ENCODE peak calls at places on chromosomes 6 and 20, in four cellular contexts. P is right cardiac atrium, E is anterior cingulate cortex, W is AG04449. O is an unnamed sample.

GRCh38 chr20:43915209-43916072 is 789 bp downstream of the TOX2 start:
- DNase-seq in E (no peak), P (peak; percentile 60), W (no peak), O (no peak)

GRCh38 chr6:25193147-25193864 is 85.9 kb upstream of the CARMIL1 start:
- DNase-seq in E (no peak), W (peak; percentile 83), P (peak; percentile 40), O (no peak)

GRCh38 chr20:48275325-48275724 is 490.0 kb upstream of the SULF2 start:
- DNase-seq in W (no peak), E (no peak), P (no peak), O (no peak)

GRCh38 chr20:58046311-58046710 is 182.1 kb downstream of the ANKRD60 start:
- DNase-seq in E (no peak), P (no peak), W (no peak), O (no peak)

GRCh38 chr6:108176281-108177089 is 10.7 kb downstream of the NR2E1 start:
- DNase-seq in E (no peak), P (no peak), W (no peak), O (no peak)

GRCh38 chr20:680638-681037 is 5.0 kb upstream of the SCRT2 start:
- DNase-seq in W (no peak), E (no peak), P (no peak), O (no peak)

GRCh38 chr6:101395345-101395744 is 1.8 kb downstream of the GRIK2 start:
- DNase-seq in E (no peak), W (no peak), P (no peak), O (no peak)

GRCh38 chr6:35804996-35805736 is at the start of gene LHFPL5:
- DNase-seq in E (no peak), W (no peak), P (peak; percentile 61), O (peak; percentile 81)

GRCh38 chr20:50395914-50396488 is 114.2 kb upstream of the PTPN1 start:
- DNase-seq in P (no peak), E (no peak), W (no peak), O (no peak)

GRCh38 chr20:48898210-48898609 is 23.3 kb upstream of the ARFGEF2 start:
- DNase-seq in E (no peak), P (no peak), W (no peak), O (no peak)

GRCh38 chr6:31722173-31722572 is 627 bp upstream of the LY6G6C start:
- DNase-seq in E (no peak), W (no peak), P (peak; percentile 36), O (peak; percentile 34)

GRCh38 chr6:38815250-38815649 is 100.1 kb downstream of the DNAH8 start:
- DNase-seq in W (no peak), P (no peak), E (no peak), O (no peak)

GRCh38 chr6:68139130-68139529 is 496.0 kb upstream of the ADGRB3 start:
- DNase-seq in P (no peak), E (no peak), W (no peak), O (no peak)

GRCh38 chr6:29649701-29650673 is 6.9 kb upstream of the MOG start:
- DNase-seq in P (peak; percentile 99), E (peak; percentile 96), W (peak; percentile 69), O (peak; percentile 99)

GRCh38 chr6:146990284-146990683 is 213.9 kb upstream of the STXBP5 start:
- DNase-seq in E (no peak), W (no peak), P (no peak), O (no peak)

GRCh38 chr20:63381781-63382431 is 20.8 kb upstream of the CHRNA4 start:
- DNase-seq in W (no peak), P (peak; percentile 57), E (no peak), O (no peak)

GRCh38 chr6:66057034-66057433 is 350.0 kb upstream of the EYS start:
- DNase-seq in P (no peak), W (no peak), E (no peak), O (no peak)

GRCh38 chr6:152723398-152723797 is 25.7 kb downstream of the MYCT1 start:
- DNase-seq in W (peak; percentile 37), E (no peak), P (no peak), O (no peak)

GRCh38 chr6:75759207-75759606 is 10.2 kb downstream of the MYO6 start:
- DNase-seq in E (no peak), W (no peak), P (no peak), O (no peak)

GRCh38 chr20:10637062-10637559 is 36.7 kb downstream of the JAG1 start:
- DNase-seq in W (no peak), P (peak; percentile 81), E (no peak), O (peak; percentile 71)

GRCh38 chr20:62411479-62412193 is 4.6 kb upstream of the CABLES2 start:
- DNase-seq in E (no peak), W (no peak), P (no peak), O (no peak)

GRCh38 chr20:44218441-44218840 is 7.9 kb upstream of the OSER1 start:
- DNase-seq in E (no peak), P (no peak), W (no peak), O (no peak)

GRCh38 chr6:68958327-68958726 is 323.2 kb downstream of the ADGRB3 start:
- DNase-seq in W (no peak), P (no peak), E (no peak), O (no peak)

GRCh38 chr6:53752440-53752839 is 42.4 kb upstream of the LRRC1 start:
- DNase-seq in P (no peak), W (no peak), E (no peak), O (no peak)

GRCh38 chr20:4724459-4725262 is 3.0 kb downstream of the PRND start:
- DNase-seq in P (no peak), E (no peak), W (no peak), O (no peak)

GRCh38 chr20:13671500-13672288 is 33.0 kb upstream of the TASP1 start:
- DNase-seq in P (peak; percentile 56), E (no peak), W (peak; percentile 12), O (no peak)

GRCh38 chr6:169724554-169725269 is 412 bp upstream of the PHF10 start:
- DNase-seq in E (peak; percentile 75), P (peak; percentile 80), W (no peak), O (peak; percentile 82)

GRCh38 chr20:8424010-8424409 is 291.9 kb downstream of the PLCB1 start:
- DNase-seq in E (no peak), W (no peak), P (no peak), O (no peak)